ENCODE peak calls at places on chromosomes 12 and 14, in nine cellular contexts. N, H, W, E, T, Y, S, U and V are unnamed samples.

GRCh38 chr12:7158866-7159600 is 28.9 kb downstream of the CLSTN3 start:
- DNase-seq in N (no peak), H (no peak), W (no peak), E (no peak), T (peak), Y (no peak), S (no peak), U (no peak), V (no peak)

GRCh38 chr12:48002773-48003218 is 1.5 kb downstream of the COL2A1 start:
- DNase-seq in N (no peak), H (no peak), W (no peak), E (peak), T (peak), Y (no peak), S (peak), U (peak), V (no peak)

GRCh38 chr14:75301666-75302325 is 23.2 kb downstream of the FOS start:
- DNase-seq in N (peak), H (no peak), W (no peak), E (no peak), T (peak), Y (no peak), S (no peak), U (peak), V (no peak)

GRCh38 chr14:58864751-58865519 is 227.2 kb downstream of the DACT1 start:
- DNase-seq in N (no peak), H (no peak), W (no peak), E (no peak), T (no peak), Y (no peak), S (peak), U (no peak), V (no peak)

GRCh38 chr12:47821346-47821706 is 1.6 kb upstream of the HDAC7 start:
- DNase-seq in N (no peak), H (no peak), W (no peak), E (no peak), T (no peak), Y (no peak), S (no peak), U (no peak), V (no peak)

GRCh38 chr12:115103884-115104883 is 420.2 kb upstream of the TBX3 start:
- DNase-seq in N (no peak), H (no peak), W (no peak), E (no peak), T (peak), Y (no peak), S (peak), U (no peak), V (no peak)

GRCh38 chr12:84910549-84911241 is 1.9 kb downstream of the SLC6A15 start:
- DNase-seq in N (no peak), H (no peak), W (no peak), E (no peak), T (peak), Y (no peak), S (no peak), U (no peak), V (no peak)

GRCh38 chr12:127829974-127830543 is 436.9 kb upstream of the TMEM132C start:
- DNase-seq in N (no peak), H (no peak), W (no peak), E (peak), T (no peak), Y (no peak), S (no peak), U (no peak), V (no peak)

GRCh38 chr12:91922674-91923073 is 223.0 kb downstream of the BTG1 start:
- DNase-seq in N (no peak), H (no peak), W (no peak), E (no peak), T (no peak), Y (no peak), S (peak), U (no peak), V (no peak)

GRCh38 chr12:116864371-116865160 is 16.7 kb downstream of the HRK start:
- DNase-seq in N (no peak), H (no peak), W (no peak), E (no peak), T (no peak), Y (no peak), S (peak), U (no peak), V (no peak)

GRCh38 chr12:116862167-116862566 is 19.1 kb downstream of the HRK start:
- DNase-seq in N (no peak), H (no peak), W (no peak), E (no peak), T (no peak), Y (no peak), S (no peak), U (no peak), V (no peak)

GRCh38 chr12:116860281-116860680 is 21.0 kb downstream of the HRK start:
- DNase-seq in N (no peak), H (no peak), W (no peak), E (no peak), T (no peak), Y (no peak), S (no peak), U (no peak), V (no peak)

GRCh38 chr12:116863275-116863767 is 17.9 kb downstream of the HRK start:
- DNase-seq in N (no peak), H (no peak), W (no peak), E (no peak), T (no peak), Y (no peak), S (peak), U (peak), V (no peak)

DNA sequence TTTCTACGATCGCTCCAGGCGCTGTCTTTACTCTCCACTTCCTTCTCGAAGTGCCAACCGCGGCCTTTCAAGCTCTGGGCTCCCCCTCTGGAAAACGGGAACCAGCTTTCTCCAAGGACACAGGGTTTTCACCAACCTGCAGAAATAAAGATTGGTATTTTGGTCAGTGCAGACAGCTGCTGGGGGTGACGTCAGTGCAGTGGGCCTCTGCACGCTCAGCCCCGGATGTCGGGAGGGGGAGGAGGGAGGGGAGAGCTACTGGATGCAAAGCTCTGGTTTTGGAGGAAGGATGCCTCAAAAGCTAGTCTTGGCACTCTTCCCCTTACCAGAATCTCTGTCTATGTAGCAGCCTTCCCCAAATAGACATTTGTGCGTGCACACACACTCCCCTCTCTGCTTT is 19.9 kb downstream of the HRK start:
- DNase-seq in N (peak), H (no peak), W (no peak), E (no peak), T (peak), Y (no peak), S (peak), U (peak), V (no peak)
- H3K27ac ChIP-seq in N (no peak), H (no peak), W (no peak), E (no peak), T (no peak), Y (no peak), S (no peak), U (no peak), V (no peak)

DNA sequence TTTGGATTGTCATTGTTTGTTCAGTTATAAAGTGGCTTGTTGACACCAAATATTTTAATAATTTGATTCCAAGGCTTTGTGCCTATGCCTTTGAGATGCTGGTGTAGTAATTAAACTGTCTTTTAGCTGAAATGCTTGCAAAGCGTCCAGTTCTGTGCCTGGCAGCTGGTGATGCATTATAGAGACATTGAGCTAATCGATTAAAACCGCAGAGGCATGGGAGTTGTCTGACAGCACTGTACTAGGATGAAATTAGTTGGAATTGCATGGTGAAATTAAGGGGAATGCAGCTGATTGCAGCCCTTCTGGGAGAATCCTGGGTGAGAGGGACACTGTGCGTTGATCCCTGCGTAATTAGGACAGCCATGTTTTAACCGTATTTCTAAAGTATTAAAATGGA is 343.5 kb downstream of the NPAS3 start:
- DNase-seq in N (no peak), H (no peak), W (no peak), E (no peak), T (no peak), Y (no peak), S (no peak), U (no peak), V (no peak)
- H3K27ac ChIP-seq in N (no peak), H (no peak), W (no peak), E (no peak), T (no peak), Y (no peak), S (no peak), U (no peak), V (no peak)

GRCh38 chr12:31887109-31887811 is 72.0 kb upstream of the RESF1 start:
- DNase-seq in N (no peak), H (no peak), W (no peak), E (no peak), T (no peak), Y (no peak), S (no peak), U (no peak), V (no peak)
- H3K27ac ChIP-seq in N (no peak), H (no peak), W (no peak), E (no peak), T (no peak), Y (no peak), S (no peak), U (no peak), V (no peak)

GRCh38 chr14:61196792-61197191 is 84.3 kb downstream of the TMEM30B start:
- DNase-seq in N (no peak), H (no peak), W (peak), E (no peak), T (no peak), Y (no peak), S (no peak), U (no peak), V (no peak)
- H3K27ac ChIP-seq in N (no peak), H (no peak), W (no peak), E (no peak), T (no peak), Y (no peak), S (no peak), U (no peak), V (no peak)

DNA sequence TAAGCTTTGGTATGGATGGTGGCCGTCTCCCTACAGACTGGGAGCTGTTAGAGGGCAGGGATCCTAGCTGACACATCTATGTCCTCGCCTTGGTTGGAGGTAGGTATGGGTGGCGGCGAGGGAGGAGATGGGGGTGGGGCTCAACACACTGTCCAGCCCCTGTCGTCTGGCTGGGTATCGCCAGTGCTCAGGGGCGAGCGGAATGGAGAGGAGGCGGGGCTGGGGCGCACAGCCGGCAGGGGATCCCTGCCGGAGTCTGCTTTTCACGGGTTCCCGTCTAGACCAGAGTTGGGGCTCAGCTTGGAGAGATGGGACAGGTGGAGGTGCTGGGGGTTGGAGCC is 16.1 kb downstream of the TAMALIN start:
- DNase-seq in N (no peak), H (no peak), W (peak), E (no peak), T (no peak), Y (no peak), S (no peak), U (peak), V (no peak)
- H3K27ac ChIP-seq in N (peak), H (no peak), W (peak), E (no peak), T (no peak), Y (peak), S (no peak), U (peak), V (peak)

GRCh38 chr12:19506497-19506896 is 67.2 kb downstream of the AEBP2 start:
- DNase-seq in N (no peak), H (no peak), W (no peak), E (no peak), T (no peak), Y (no peak), S (no peak), U (no peak), V (no peak)
- H3K27ac ChIP-seq in N (no peak), H (no peak), W (no peak), E (no peak), T (no peak), Y (no peak), S (no peak), U (no peak), V (no peak)

DNA sequence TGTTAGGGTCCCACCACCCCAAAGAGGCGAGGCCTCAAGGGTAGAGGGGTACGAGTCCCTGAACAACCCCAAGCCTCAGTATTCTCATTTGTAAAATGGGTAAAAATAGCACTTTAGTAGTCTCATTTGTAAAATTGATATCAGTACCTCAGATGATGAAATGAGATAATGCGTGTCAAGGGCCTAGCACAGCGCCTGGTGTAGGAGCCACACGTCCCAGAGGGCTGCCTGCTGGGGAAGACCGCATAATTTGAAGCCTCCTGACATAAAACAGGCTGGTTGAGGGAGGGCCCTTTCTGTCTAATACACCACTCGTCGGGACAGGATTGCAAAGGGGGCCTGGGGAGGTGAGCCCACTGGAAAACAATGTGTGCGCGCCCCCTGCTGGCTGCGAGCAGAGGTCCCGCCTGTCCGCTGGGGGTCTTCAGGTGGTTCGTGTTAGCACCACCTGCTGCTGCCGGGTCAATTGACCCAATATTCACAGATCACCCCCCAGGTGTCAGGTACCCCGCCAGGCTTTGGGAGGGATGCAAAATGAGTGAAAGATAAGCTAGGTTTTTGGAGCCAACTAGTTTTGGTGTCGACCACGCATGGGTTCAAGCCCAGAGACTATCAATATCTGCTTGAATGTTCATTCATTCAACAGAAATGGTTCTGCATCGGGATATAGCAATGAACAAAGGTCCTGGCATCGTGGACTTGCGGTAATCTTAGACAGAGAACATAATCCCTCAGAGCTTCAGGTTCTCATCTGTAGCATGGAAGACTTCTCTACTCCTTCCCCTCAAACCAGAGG is 24.7 kb upstream of the IRF2BPL start:
- DNase-seq in N (no peak), H (peak), W (no peak), E (peak), T (peak), Y (no peak), S (peak), U (peak), V (peak)
- H3K27ac ChIP-seq in N (peak), H (no peak), W (peak), E (no peak), T (peak), Y (peak), S (no peak), U (peak), V (no peak)

GRCh38 chr14:87667661-87668060 is 325.3 kb downstream of the GALC start:
- DNase-seq in N (no peak), H (no peak), W (no peak), E (no peak), T (no peak), Y (no peak), S (no peak), U (no peak), V (no peak)
- H3K27ac ChIP-seq in N (no peak), H (no peak), W (no peak), E (no peak), T (no peak), Y (no peak), S (no peak), U (no peak), V (no peak)

GRCh38 chr14:56498112-56498511 is 81.5 kb upstream of the TMEM260 start:
- DNase-seq in N (no peak), H (no peak), W (no peak), E (no peak), T (no peak), Y (no peak), S (no peak), U (no peak), V (no peak)
- H3K27ac ChIP-seq in N (no peak), H (no peak), W (no peak), E (no peak), T (no peak), Y (no peak), S (no peak), U (no peak), V (no peak)